ENCODE peak calls at places on chromosomes 12 and 14, in five cellular contexts. C is stimulated activated CD4-positive, alpha-beta T cell treated with anti-CD3 and anti-CD28 coated beads, Interleukin-1b, Interleukin-23, amount 100 ng/mL, for 24 hours; R is colonic mucosa; M is astrocyte; V is thyroid gland. D is an unnamed sample.
A peak's percentile ranks its signal among the peaks of the same experiment; 100 is the strongest.

GRCh38 chr12:123808167-123808566 is 46.1 kb downstream of the DNAH10 start:
- DNase-seq in V (no peak), R (no peak), C (no peak), M (no peak), D (no peak)

GRCh38 chr12:93727195-93727811 is 50.1 kb downstream of the CRADD start:
- DNase-seq in C (no peak), R (no peak), M (no peak), V (no peak), D (no peak)

GRCh38 chr12:50574621-50575348 is 70.0 kb downstream of the DIP2B start:
- DNase-seq in C (no peak), R (no peak), V (no peak), M (no peak), D (no peak)

GRCh38 chr12:113152835-113153814 is 3.6 kb downstream of the CFAP73 start:
- DNase-seq in V (peak; percentile 80), R (peak; percentile 70), C (no peak), M (peak; percentile 56), D (peak; percentile 35)

GRCh38 chr12:92108651-92109050 is 37.0 kb downstream of the BTG1 start:
- DNase-seq in R (no peak), M (no peak), V (peak; percentile 8), C (no peak), D (no peak)

GRCh38 chr12:45655186-45655585 is 74.3 kb upstream of the ARID2 start:
- DNase-seq in M (no peak), R (no peak), C (peak; percentile 3), V (no peak), D (no peak)

GRCh38 chr12:119447618-119448017 is 113.1 kb downstream of the CCDC60 start:
- DNase-seq in C (no peak), M (no peak), V (no peak), R (no peak), D (no peak)

GRCh38 chr12:709631-710030 is 42.7 kb upstream of the WNK1 start:
- DNase-seq in V (no peak), M (no peak), C (no peak), R (no peak), D (no peak)

GRCh38 chr12:108310489-108310888 is 28.6 kb downstream of the CMKLR1 start:
- DNase-seq in C (no peak), R (no peak), V (no peak), M (peak; percentile 22), D (no peak)

GRCh38 chr14:103562385-103563088 is at the start of the genes BAG5 and COA8:
- DNase-seq in R (peak; percentile 89), M (peak; percentile 82), V (peak; percentile 87), C (peak; percentile 71), D (peak; percentile 86)

GRCh38 chr14:35459779-35460178 is 55.2 kb upstream of the NFKBIA start:
- DNase-seq in C (no peak), V (no peak), R (no peak), M (no peak), D (no peak)

GRCh38 chr14:94376108-94376975 is 12.1 kb downstream of the SERPINA1 start:
- DNase-seq in V (no peak), C (no peak), M (no peak), R (no peak), D (no peak)

GRCh38 chr12:93174473-93174872 is 203.3 kb upstream of the NUDT4 start:
- DNase-seq in R (no peak), V (no peak), M (no peak), C (no peak), D (no peak)

GRCh38 chr12:81181701-81182100 is 103.8 kb downstream of the ACSS3 start:
- DNase-seq in M (no peak), C (no peak), V (no peak), R (no peak), D (no peak)

GRCh38 chr14:80504781-80505180 is 293.5 kb upstream of the DIO2 start:
- DNase-seq in C (no peak), R (no peak), V (no peak), M (no peak), D (no peak)

GRCh38 chr14:62455446-62455845 is 589.8 kb downstream of the KCNH5 start:
- DNase-seq in R (no peak), V (no peak), M (no peak), C (no peak), D (no peak)

GRCh38 chr14:67928375-67928774 is 108.8 kb downstream of the RAD51B start:
- DNase-seq in R (no peak), V (no peak), M (no peak), C (no peak), D (no peak)

GRCh38 chr12:41011939-41012338 is 176.2 kb upstream of the PDZRN4 start:
- DNase-seq in R (no peak), V (no peak), C (no peak), M (no peak), D (no peak)

GRCh38 chr12:106736051-106736957 is 38.2 kb upstream of the RIC8B start:
- DNase-seq in C (no peak), M (no peak), V (peak; percentile 38), R (no peak), D (no peak)

GRCh38 chr12:113190761-113191160 is 5.2 kb downstream of the RITA1 start:
- DNase-seq in R (no peak), C (no peak), V (no peak), M (peak; percentile 45), D (no peak)

GRCh38 chr14:100709252-100709955 is 17.3 kb upstream of the DLK1 start:
- DNase-seq in C (peak; percentile 8), R (no peak), M (no peak), V (peak; percentile 36), D (no peak)

GRCh38 chr14:104724407-104724980 is 465 bp downstream of the ADSS1 start:
- DNase-seq in M (no peak), V (peak; percentile 72), R (peak; percentile 63), C (no peak), D (no peak)

GRCh38 chr14:93759781-93760307 is 28.4 kb downstream of the PRIMA1 start:
- DNase-seq in V (peak; percentile 45), R (peak; percentile 23), M (no peak), C (no peak), D (no peak)

GRCh38 chr12:57031228-57031670 is 14.9 kb upstream of the TAC3 start:
- DNase-seq in V (no peak), M (no peak), C (no peak), R (peak; percentile 42), D (no peak)

GRCh38 chr14:68824517-68825347 is 31.9 kb upstream of the ZFP36L1 start:
- DNase-seq in V (peak; percentile 89), R (peak; percentile 92), M (no peak), C (no peak), D (peak; percentile 64)

GRCh38 chr14:71647086-71647784 is 285.0 kb upstream of the RGS6 start:
- DNase-seq in V (peak; percentile 63), R (peak; percentile 66), M (no peak), C (no peak), D (no peak)

GRCh38 chr14:53306267-53306721 is 153.2 kb upstream of the DDHD1 start:
- DNase-seq in V (peak; percentile 53), M (peak; percentile 88), R (peak; percentile 33), C (peak; percentile 42), D (peak; percentile 18)

D was measured in progenitor cell of endocrine pancreas.